ENCODE peak calls at places on chromosomes 6 and 20, in six cellular contexts. Q, N, G, O, B and Y are unnamed samples.

GRCh38 chr6:85452441-85452881 is 2.6 kb downstream of the NT5E start:
- DNase-seq in B (no peak), Q (no peak), N (no peak), G (no peak), O (no peak), Y (no peak)

GRCh38 chr20:22795897-22796296 is 211.5 kb upstream of the FOXA2 start:
- DNase-seq in O (no peak), Q (no peak), N (peak), B (peak), G (peak), Y (peak)

GRCh38 chr20:18072532-18072931 is 14.8 kb upstream of the OVOL2 start:
- DNase-seq in G (no peak), N (no peak), O (no peak), B (no peak), Q (no peak), Y (no peak)

GRCh38 chr20:18524646-18525045 is 16.9 kb downstream of the SEC23B start:
- DNase-seq in B (no peak), N (no peak), O (no peak), G (no peak), Q (no peak), Y (no peak)

GRCh38 chr6:11197175-11197535 is 35.3 kb downstream of the NEDD9 start:
- DNase-seq in N (no peak), O (no peak), G (no peak), B (no peak), Q (no peak), Y (no peak)

GRCh38 chr6:85594197-85594930 is 706 bp upstream of the SNX14 start:
- DNase-seq in O (no peak), G (no peak), N (no peak), B (no peak), Q (no peak), Y (no peak)

GRCh38 chr6:137043710-137044365 is 927 bp downstream of the IL20RA start:
- DNase-seq in Q (no peak), N (no peak), B (peak), G (no peak), O (no peak), Y (peak)

GRCh38 chr6:4610256-4610655 is 165.9 kb upstream of the CDYL start:
- DNase-seq in O (no peak), Q (no peak), B (peak), N (no peak), G (no peak), Y (no peak)

GRCh38 chr20:12175538-12175937 is 257.8 kb downstream of the BTBD3 start:
- DNase-seq in G (no peak), B (no peak), O (no peak), Q (no peak), N (no peak), Y (no peak)

GRCh38 chr6:159691133-159691962 is 1.7 kb downstream of the SOD2 start:
- DNase-seq in B (no peak), O (no peak), G (no peak), Q (peak), N (no peak), Y (no peak)

GRCh38 chr6:112946051-112946450 is 598.9 kb downstream of the RFPL4B start:
- DNase-seq in O (no peak), Q (no peak), B (no peak), N (no peak), G (no peak), Y (no peak)

GRCh38 chr6:140480852-140481251 is 1106.4 kb upstream of the CITED2 start:
- DNase-seq in O (no peak), N (no peak), G (no peak), Q (no peak), B (no peak), Y (no peak)

GRCh38 chr6:36867471-36868224 is 7.0 kb downstream of the PPIL1 start:
- DNase-seq in O (no peak), G (no peak), N (no peak), B (no peak), Q (no peak), Y (no peak)

GRCh38 chr6:38021029-38021428 is 201.5 kb downstream of the ZFAND3 start:
- DNase-seq in Q (no peak), O (no peak), N (no peak), G (no peak), B (no peak), Y (no peak)

GRCh38 chr20:13770141-13770540 is 14.6 kb downstream of the ESF1 start:
- DNase-seq in O (no peak), N (no peak), G (no peak), Q (no peak), B (no peak), Y (no peak)

GRCh38 chr6:139695361-139695760 is 320.9 kb upstream of the CITED2 start:
- DNase-seq in N (no peak), B (no peak), G (no peak), Q (no peak), O (no peak), Y (no peak)

GRCh38 chr20:51592564-51592963 is 50.0 kb upstream of the NFATC2 start:
- DNase-seq in G (no peak), O (no peak), N (no peak), B (no peak), Q (no peak), Y (no peak)

GRCh38 chr20:25045343-25045712 is 12.6 kb downstream of the ACSS1 start:
- DNase-seq in O (no peak), N (no peak), G (peak), Q (no peak), B (peak), Y (no peak)

GRCh38 chr6:118735320-118735719 is 83.9 kb upstream of the CEP85L start:
- DNase-seq in Q (no peak), O (no peak), B (no peak), G (no peak), N (no peak), Y (no peak)

GRCh38 chr6:113654396-113654795 is 202.7 kb upstream of the MARCKS start:
- DNase-seq in N (peak), G (peak), B (peak), Q (no peak), O (no peak), Y (peak)

GRCh38 chr20:34112600-34113061 is 588 bp upstream of the EIF2S2 start:
- DNase-seq in G (no peak), B (no peak), Q (no peak), N (no peak), O (no peak), Y (peak)

GRCh38 chr20:6140947-6141346 is 18.1 kb upstream of the FERMT1 start:
- DNase-seq in G (no peak), N (no peak), O (no peak), Q (no peak), B (no peak), Y (no peak)

GRCh38 chr20:19934792-19935491 is 82.2 kb upstream of the NAA20 start:
- DNase-seq in N (no peak), B (peak), Q (no peak), G (no peak), O (no peak), Y (peak)

GRCh38 chr6:144544266-144544830 is 259.2 kb downstream of the UTRN start:
- DNase-seq in G (no peak), O (no peak), Q (no peak), B (no peak), N (no peak), Y (no peak)

GRCh38 chr20:48335421-48336090 is 492.2 kb downstream of the PREX1 start:
- DNase-seq in B (no peak), N (no peak), G (no peak), O (no peak), Q (no peak), Y (no peak)

GRCh38 chr6:129844118-129844891 is 16.8 kb downstream of the TMEM244 start:
- DNase-seq in Q (no peak), G (no peak), O (no peak), B (no peak), N (no peak), Y (no peak)

GRCh38 chr6:23419046-23419445 is 707.0 kb upstream of the NRSN1 start:
- DNase-seq in O (no peak), Q (no peak), B (no peak), N (no peak), G (no peak), Y (no peak)

GRCh38 chr6:103122766-103123601 is 1729.5 kb downstream of the GRIK2 start:
- DNase-seq in B (peak), G (peak), N (no peak), O (no peak), Q (no peak), Y (peak)

GRCh38 chr6:156396068-156396771 is 381.0 kb upstream of the ARID1B start:
- DNase-seq in N (no peak), O (no peak), Q (peak), G (no peak), B (no peak), Y (no peak)

DNA sequence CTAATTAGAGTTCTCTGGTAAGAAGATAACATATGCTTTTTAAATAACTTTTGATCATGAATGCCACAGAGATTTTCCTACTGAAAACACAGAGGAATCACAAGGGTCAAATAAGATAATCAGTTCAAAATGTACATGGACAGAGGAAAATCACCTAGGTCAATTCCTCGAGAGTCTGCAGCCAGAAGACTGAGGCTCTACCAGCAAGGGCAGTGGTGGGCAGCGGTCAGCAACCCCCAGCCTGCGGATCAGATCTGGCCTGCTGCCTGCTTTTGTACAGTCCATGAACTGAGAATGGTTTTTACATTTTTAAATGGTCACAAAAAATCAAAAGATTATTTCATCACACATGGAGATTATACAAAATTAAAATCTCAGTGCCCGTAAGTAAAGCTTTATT is 79.0 kb downstream of the FYN start:
- DNase-seq in G (no peak), Q (no peak), B (no peak), O (no peak), N (no peak), Y (no peak)
- H3K27ac ChIP-seq in G (no peak), Q (peak), B (no peak), O (peak), N (no peak), Y (no peak)

GRCh38 chr6:166381733-166382499 is 824 bp downstream of the MPC1 start:
- DNase-seq in O (peak), G (no peak), N (no peak), Q (peak), B (peak), Y (peak)
- H3K27ac ChIP-seq in O (peak), G (peak), N (peak), Q (peak), B (no peak), Y (peak)

GRCh38 chr6:101761124-101761601 is 367.7 kb downstream of the GRIK2 start:
- DNase-seq in O (no peak), G (no peak), N (no peak), B (no peak), Q (no peak), Y (no peak)
- H3K27ac ChIP-seq in O (no peak), G (no peak), N (no peak), B (no peak), Q (no peak), Y (no peak)

DNA sequence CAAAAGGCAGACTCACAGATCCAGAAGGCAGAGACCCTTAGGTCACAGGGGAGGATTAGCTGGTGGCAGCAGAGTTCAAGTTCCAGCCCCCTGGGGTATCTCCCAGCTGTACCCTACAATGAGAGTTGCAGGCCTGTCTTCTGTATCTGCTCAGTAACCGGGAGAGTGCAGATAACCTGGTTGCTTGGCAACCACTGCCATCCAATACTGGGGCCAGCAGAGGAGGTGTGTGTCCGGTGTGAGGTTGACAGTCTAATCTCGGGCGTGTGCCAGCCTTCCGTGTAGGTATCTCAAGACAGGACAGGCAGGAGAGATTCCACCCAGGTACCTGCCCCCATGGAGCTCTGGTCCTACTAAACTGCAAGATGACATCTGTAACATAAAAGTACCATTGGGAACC is 56.6 kb upstream of the TBC1D7 start:
- DNase-seq in G (peak), O (no peak), Q (no peak), N (no peak), B (no peak), Y (no peak)
- H3K27ac ChIP-seq in G (no peak), O (no peak), Q (no peak), N (no peak), B (no peak), Y (no peak)

DNA sequence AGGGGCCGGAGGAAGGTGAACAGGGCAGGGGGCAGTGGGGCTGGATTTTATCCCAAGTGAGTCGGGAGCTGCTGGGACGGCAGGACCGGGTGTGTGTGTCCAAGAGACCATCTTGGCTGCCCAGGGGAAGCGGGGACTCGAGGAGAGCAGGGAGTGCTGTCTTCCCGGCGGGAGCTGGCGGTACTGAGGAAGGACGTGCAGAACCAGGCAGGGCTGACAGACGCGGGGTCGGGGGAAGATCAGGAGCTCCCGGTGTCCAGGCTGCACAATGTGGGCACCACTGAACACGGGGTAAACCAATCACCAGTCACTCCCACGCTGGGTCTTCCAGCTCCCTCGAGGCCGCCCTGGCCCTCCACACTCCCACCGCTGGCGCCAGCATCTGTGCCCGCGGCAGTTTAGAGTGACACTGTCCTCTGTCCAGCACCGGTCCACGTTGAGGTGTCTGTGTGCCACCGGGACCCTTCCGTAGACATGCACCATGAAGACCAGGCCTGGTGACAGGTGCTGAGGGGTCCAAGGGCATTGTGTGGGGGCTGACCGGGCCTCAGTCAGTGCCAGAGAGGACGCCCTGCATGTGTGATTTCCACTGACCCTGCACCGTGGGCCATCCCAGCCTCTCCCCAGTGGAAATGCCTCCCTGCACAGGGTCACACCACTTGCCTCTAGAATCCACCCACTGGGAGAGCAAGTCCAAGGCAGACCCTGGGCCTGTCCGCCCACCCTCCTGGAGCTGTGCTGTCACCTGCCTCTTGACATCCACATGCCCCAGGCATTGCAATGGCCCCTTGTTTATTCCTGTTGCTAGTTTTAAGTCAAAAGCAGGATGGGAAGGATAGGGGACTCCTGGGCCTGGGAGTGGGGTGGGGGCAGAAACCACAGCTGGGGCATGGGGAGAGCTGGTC is 401.9 kb downstream of the TAF4 start:
- DNase-seq in G (no peak), N (no peak), B (no peak), Q (no peak), O (no peak), Y (no peak)
- H3K27ac ChIP-seq in G (no peak), N (no peak), B (no peak), Q (no peak), O (no peak), Y (no peak)

GRCh38 chr6:2862712-2863174 is 21.1 kb upstream of the SERPINB1 start:
- DNase-seq in N (no peak), Q (no peak), B (no peak), G (no peak), O (no peak), Y (no peak)
- H3K27ac ChIP-seq in N (no peak), Q (no peak), B (no peak), G (no peak), O (no peak), Y (no peak)

GRCh38 chr6:33202799-33203198 is 1.7 kb upstream of the HSD17B8 start:
- DNase-seq in G (no peak), Q (no peak), N (no peak), B (no peak), O (no peak), Y (no peak)
- H3K27ac ChIP-seq in G (no peak), Q (no peak), N (no peak), B (no peak), O (no peak), Y (no peak)

DNA sequence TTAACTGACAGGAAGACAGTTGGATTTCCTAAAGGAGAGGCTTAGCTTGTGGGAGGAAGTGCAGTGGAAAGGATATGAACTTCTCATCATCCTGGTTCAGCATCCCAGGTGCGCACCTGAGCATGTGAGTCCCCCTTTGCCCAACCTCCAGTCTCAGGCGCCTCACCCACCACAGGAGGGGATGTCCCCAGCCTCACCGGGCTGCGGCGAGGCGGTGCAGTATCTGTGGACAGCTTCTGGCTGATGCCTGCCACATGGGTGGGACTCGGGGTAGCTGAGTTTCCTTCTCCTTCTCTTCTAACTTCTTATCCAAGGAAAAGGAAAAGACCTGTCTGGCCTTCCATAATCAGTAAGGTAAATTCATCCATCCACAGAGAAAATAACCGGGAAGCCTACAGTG is 539.3 kb upstream of the AGPAT4 start:
- DNase-seq in B (no peak), O (no peak), G (no peak), Q (no peak), N (no peak), Y (no peak)
- H3K27ac ChIP-seq in B (no peak), O (no peak), G (no peak), Q (no peak), N (no peak), Y (no peak)

GRCh38 chr6:18389479-18389878 is 2.3 kb downstream of the RNF144B start:
- DNase-seq in G (no peak), Q (no peak), N (no peak), B (no peak), O (no peak), Y (no peak)
- H3K27ac ChIP-seq in G (peak), Q (no peak), N (peak), B (peak), O (no peak), Y (peak)

DNA sequence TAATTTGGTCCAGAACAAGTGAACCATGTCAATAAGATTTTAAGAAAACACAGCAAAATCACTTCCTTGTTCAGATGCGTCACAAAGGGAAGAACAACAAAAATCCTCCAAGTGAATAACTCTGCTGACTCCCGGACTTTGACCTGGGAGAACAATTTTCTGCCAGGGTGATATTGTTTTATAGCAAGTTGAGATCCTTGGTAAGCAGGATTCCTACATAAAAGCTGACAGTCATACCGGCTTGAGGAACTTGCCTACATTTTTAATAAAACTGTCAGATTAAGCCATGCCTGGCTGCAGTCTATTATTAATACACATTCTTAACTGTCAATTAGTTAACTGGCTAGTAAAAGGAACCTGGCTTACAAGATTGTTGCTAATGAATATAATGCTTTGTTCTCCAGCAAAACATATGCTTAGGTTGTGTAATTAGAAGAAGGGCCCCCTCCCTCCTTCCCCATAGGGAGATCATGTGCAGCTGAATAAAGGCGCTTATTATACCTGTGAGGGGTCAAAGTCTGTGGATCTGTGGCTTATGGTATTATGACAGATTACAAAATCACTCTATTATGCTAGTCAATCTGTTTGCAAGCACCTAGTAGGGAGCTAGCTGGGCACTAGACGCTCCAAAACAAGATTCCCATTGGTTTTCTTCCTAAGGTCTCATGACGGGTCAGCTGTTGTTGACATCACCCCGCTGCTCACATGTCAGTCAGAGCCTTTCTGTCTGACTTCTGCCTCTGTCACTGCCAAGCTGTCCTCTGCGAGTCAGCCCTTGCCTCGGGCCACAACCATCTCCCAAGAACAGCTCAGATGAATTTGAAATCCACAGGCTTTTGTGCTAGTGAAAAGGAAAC is 44.6 kb upstream of the SEC63 start:
- DNase-seq in N (no peak), B (peak), G (no peak), O (no peak), Q (no peak), Y (peak)
- H3K27ac ChIP-seq in N (peak), B (no peak), G (no peak), O (no peak), Q (no peak), Y (peak)